ENCODE peak calls at places on chromosomes 3 and 15, in four cellular contexts. I, N, Z and Q are unnamed samples.
A peak's percentile ranks its signal among the peaks of the same experiment; 100 is the strongest.

GRCh38 chr3:101484805-101485620 is 28.0 kb downstream of the SENP7 start:
- DNase-seq in N (no peak), I (no peak), Z (peak; percentile 54), Q (no peak)

GRCh38 chr3:122310361-122310760 is 14.7 kb upstream of the CSTA start:
- DNase-seq in I (no peak), N (no peak), Z (no peak), Q (no peak)

GRCh38 chr15:68252925-68253534 is 23.5 kb upstream of the CLN6 start:
- DNase-seq in Z (peak; percentile 77), I (peak; percentile 72), N (peak; percentile 82), Q (no peak)

GRCh38 chr15:26129852-26130251 is 266.7 kb upstream of the ATP10A start:
- DNase-seq in I (no peak), N (no peak), Z (no peak), Q (no peak)

GRCh38 chr15:41511331-41512077 is 2.1 kb downstream of the LTK start:
- DNase-seq in I (no peak), Z (no peak), N (no peak), Q (peak; percentile 75)

GRCh38 chr3:17749281-17749680 is 6.8 kb upstream of the TBC1D5 start:
- DNase-seq in Z (no peak), I (no peak), N (no peak), Q (no peak)

GRCh38 chr3:56926513-56927282 is 124.9 kb upstream of the ARHGEF3 start:
- DNase-seq in N (no peak), I (no peak), Z (no peak), Q (no peak)

GRCh38 chr15:25742421-25743159 is 120.5 kb downstream of the ATP10A start:
- DNase-seq in N (no peak), I (no peak), Z (no peak), Q (no peak)

GRCh38 chr15:59247364-59247763 is 40.7 kb downstream of the LDHAL6B start:
- DNase-seq in N (peak; percentile 73), I (peak; percentile 74), Z (peak; percentile 27), Q (peak; percentile 15)

GRCh38 chr3:136860541-136860940 is 1.5 kb upstream of the NCK1 start:
- DNase-seq in Z (peak; percentile 49), N (no peak), I (no peak), Q (no peak)

GRCh38 chr3:120928991-120929390 is 21.0 kb downstream of the STXBP5L start:
- DNase-seq in N (no peak), Z (no peak), I (no peak), Q (no peak)

GRCh38 chr3:156577731-156578130 is 22.8 kb upstream of the SSR3 start:
- DNase-seq in N (no peak), Z (peak; percentile 51), I (no peak), Q (no peak)

GRCh38 chr3:122786067-122786466 is 7.6 kb downstream of the HSPBAP1 start:
- DNase-seq in Z (no peak), I (peak; percentile 40), N (no peak), Q (no peak)

GRCh38 chr3:75265897-75266296 is 398.2 kb upstream of the FRG2C start:
- DNase-seq in N (no peak), Z (no peak), I (no peak), Q (no peak)

GRCh38 chr15:51846463-51847230 is 17.2 kb downstream of the TMOD3 start:
- DNase-seq in N (no peak), I (no peak), Z (peak; percentile 68), Q (no peak)

GRCh38 chr3:193391902-193392301 is 13.3 kb upstream of the ATP13A5 start:
- DNase-seq in I (no peak), Z (no peak), N (no peak), Q (no peak)

GRCh38 chr3:123138819-123139517 is 62.8 kb upstream of the SEC22A start:
- DNase-seq in I (no peak), N (no peak), Z (no peak), Q (no peak)

GRCh38 chr3:183844606-183845005 is 19.2 kb upstream of the MAP6D1 start:
- DNase-seq in I (peak; percentile 15), N (no peak), Z (no peak), Q (no peak)

GRCh38 chr3:160169139-160169830 is 55.9 kb upstream of the C3orf80 start:
- DNase-seq in I (no peak), N (peak; percentile 16), Z (peak; percentile 8), Q (no peak)

GRCh38 chr3:105996781-105997180 is 128.0 kb upstream of the CBLB start:
- DNase-seq in I (no peak), N (no peak), Z (no peak), Q (no peak)

DNA sequence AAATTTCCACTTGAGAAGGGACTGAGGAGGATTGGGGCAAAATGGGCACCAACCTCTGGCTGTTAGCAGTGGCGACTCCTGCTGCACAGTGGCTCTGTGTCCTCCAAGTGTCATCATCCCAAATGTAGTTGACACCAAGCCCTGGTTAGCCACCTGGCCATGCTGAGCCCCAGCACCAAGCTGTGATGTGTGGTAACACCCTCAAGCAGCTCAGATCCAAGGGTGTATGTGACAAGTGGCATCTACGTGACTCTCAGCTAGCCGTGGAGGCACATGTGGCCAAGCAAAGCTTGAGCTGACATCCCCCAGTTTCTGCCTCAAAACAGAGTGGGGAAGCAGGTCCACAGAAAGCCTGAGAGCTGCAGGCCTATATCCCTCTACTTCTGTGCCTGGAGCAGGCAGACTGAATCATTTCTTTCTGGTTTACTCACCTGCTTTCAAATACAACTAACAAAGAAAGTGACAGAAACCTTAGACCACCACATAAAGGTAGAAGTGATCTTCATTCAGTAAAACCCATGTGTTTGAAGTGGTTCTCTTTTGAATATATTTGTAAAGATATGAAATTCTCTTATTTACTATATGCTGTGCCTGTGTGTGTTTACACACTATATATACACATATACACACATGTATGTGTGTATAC is 40.0 kb downstream of the FOXP1 start:
- DNase-seq in N (no peak), Z (no peak), I (no peak), Q (no peak)
- TF ChIP-seq RNF2 in N (no peak), Z (no peak), I (no peak), Q (no peak)

GRCh38 chr15:99029358-99029871 is 21.8 kb upstream of the PGPEP1L start:
- DNase-seq in Z (no peak), N (no peak), I (no peak), Q (no peak)
- TF ChIP-seq RNF2 in Z (no peak), N (no peak), I (no peak), Q (no peak)

GRCh38 chr15:67108122-67108871 is 42.9 kb downstream of the SMAD3 start:
- DNase-seq in N (no peak), Z (no peak), I (peak; percentile 33), Q (no peak)

GRCh38 chr15:67110400-67110799 is 45.0 kb downstream of the SMAD3 start:
- DNase-seq in N (no peak), I (no peak), Z (no peak), Q (no peak)

GRCh38 chr15:67114046-67114445 is 48.6 kb downstream of the SMAD3 start:
- DNase-seq in Z (no peak), I (no peak), N (no peak), Q (no peak)

GRCh38 chr15:67109141-67110034 is 44.0 kb downstream of the SMAD3 start:
- DNase-seq in I (peak; percentile 61), N (peak; percentile 88), Z (no peak), Q (no peak)

DNA sequence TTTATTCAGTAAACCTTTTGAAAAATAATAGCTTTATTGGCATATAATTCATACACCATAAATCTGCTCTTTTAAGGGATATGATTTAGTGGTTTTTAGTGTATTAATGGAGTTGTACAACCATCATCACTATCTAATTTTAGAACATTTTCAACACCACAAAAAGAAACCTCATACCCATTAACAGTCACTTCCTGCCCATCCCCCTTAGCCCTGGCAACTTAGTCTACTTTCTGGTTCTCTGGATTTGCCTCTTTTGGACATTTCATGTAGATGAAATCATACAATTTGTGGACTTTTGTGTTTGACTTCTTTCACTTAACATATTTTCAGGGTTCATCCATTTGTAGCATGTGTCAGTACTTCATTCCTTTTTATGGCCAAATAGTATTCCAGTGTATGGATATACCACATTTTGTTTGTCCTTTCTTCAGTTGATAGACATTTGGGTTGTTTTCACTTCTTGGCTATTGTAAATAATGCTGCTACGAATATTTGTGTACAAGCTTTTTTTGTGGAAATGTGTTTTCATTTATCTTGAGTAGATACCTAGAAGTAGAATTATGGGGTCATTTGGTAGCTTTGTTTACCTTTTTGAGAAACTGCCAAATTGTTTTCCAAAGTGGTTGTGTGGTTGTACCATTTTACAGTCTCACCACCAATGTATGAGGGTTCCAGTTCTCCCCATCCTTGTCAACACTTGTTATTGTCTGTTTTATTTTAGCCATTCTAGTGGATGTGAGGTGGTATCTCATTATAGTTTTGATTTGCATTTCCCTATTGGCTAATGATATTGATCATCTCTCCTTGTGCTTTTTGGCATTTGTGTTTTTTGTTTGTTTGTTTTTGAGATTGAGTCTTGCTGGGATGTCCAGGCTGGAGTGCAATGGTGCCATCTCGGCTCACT is 45.8 kb downstream of the SMAD3 start:
- DNase-seq in Z (no peak), N (no peak), I (no peak), Q (no peak)
- TF ChIP-seq RNF2 in Z (no peak), N (no peak), I (no peak), Q (no peak)

GRCh38 chr15:34133511-34133910 is 31.6 kb downstream of the PGBD4 start:
- DNase-seq in N (no peak), Z (no peak), I (peak; percentile 19), Q (no peak)
- TF ChIP-seq RNF2 in N (no peak), Z (no peak), I (no peak), Q (no peak)

GRCh38 chr3:61573441-61573840 is 12.1 kb downstream of the PTPRG start:
- DNase-seq in I (no peak), N (no peak), Z (no peak), Q (no peak)
- TF ChIP-seq RNF2 in I (no peak), N (no peak), Z (no peak), Q (no peak)

GRCh38 chr3:119700269-119700919 is 2.4 kb upstream of the CFAP91 start:
- DNase-seq in Z (no peak), N (no peak), I (peak; percentile 3), Q (no peak)
- TF ChIP-seq RNF2 in Z (no peak), N (no peak), I (no peak), Q (no peak)

DNA sequence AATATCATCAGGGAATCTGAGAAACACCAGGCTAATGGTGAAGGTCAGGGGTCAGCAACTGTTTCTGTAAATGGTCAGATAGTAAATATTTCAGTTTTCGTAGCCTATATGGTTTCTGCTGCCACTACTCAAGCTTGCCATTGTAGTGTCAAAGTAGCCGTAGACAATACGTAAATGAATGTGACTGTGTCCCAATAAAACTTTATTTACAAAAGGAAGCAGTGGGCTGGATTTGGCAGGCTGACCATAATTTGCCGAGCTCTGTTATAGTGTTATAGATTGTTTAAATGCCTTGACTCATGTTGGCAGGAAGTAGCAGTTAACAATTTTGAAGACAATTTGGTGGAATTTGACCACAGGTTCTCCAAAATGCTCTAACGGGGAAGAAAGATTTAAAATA is 548.2 kb downstream of the FOXP1 start:
- DNase-seq in Z (no peak), I (no peak), N (no peak), Q (no peak)
- TF ChIP-seq RNF2 in Z (no peak), I (no peak), N (no peak), Q (no peak)

DNA sequence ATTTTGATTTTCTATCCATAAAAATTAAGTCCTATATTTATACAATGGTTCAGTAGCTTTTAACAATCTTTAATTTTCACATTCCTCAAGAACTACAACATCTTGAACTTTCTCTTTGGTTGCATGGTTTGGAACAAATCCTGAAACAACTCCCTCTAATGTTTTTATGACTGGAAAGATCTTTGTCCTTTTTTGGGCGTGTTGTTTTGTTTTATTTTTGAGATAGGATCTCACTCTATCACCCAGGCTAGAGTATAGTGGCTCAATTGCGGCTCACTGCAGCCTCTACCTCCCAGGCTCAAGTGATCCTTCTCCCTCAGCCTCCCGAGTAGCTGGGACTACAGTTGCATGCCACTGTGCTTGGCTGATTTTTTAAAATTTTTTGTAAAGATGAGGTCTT is 4.0 kb downstream of the STX19 start:
- DNase-seq in N (no peak), Z (no peak), I (no peak), Q (no peak)
- TF ChIP-seq RNF2 in N (no peak), Z (no peak), I (no peak), Q (no peak)

GRCh38 chr3:151852074-151852811 is 21.2 kb upstream of the SUCNR1 start:
- DNase-seq in Z (peak; percentile 85), N (no peak), I (no peak), Q (no peak)
- TF ChIP-seq RNF2 in Z (peak; percentile 52), N (no peak), I (no peak), Q (no peak)